ENCODE peak calls at places on chromosomes 11 and 22, in six cellular contexts. L is RWPE1, A is heart right ventricle, O is H9, Y is A549, U is A673. P is an unnamed sample.

GRCh38 chr11:120137611-120138521 is at the start of gene TRIM29:
- DNase-seq in A (no peak), U (no peak), O (peak), L (peak), Y (no peak), P (no peak)

GRCh38 chr11:3861698-3862097 is 6.2 kb downstream of the STIM1 start:
- DNase-seq in U (no peak), Y (no peak), A (no peak), L (no peak), O (no peak), P (no peak)

GRCh38 chr22:33028191-33028700 is 29.9 kb downstream of the SYN3 start:
- DNase-seq in Y (no peak), L (no peak), U (no peak), O (no peak), A (no peak), P (no peak)

GRCh38 chr11:116697639-116698038 is 75.1 kb downstream of the BUD13 start:
- DNase-seq in A (no peak), L (no peak), U (no peak), O (no peak), Y (no peak), P (no peak)

GRCh38 chr11:24896118-24896835 is 399.4 kb downstream of the LUZP2 start:
- DNase-seq in U (no peak), Y (no peak), O (no peak), A (no peak), L (no peak), P (no peak)

GRCh38 chr11:29343465-29344333 is 673.1 kb downstream of the KCNA4 start:
- DNase-seq in U (peak), A (peak), Y (peak), O (peak), L (peak), P (peak)

GRCh38 chr11:11513438-11513837 is 108.4 kb downstream of the GALNT18 start:
- DNase-seq in L (no peak), A (no peak), O (no peak), U (no peak), Y (peak), P (no peak)

GRCh38 chr11:117435296-117435695 is 107.6 kb downstream of the CEP164 start:
- DNase-seq in A (no peak), L (no peak), Y (no peak), O (no peak), U (no peak), P (no peak)

GRCh38 chr11:96279421-96280290 is 63.3 kb downstream of the MAML2 start:
- DNase-seq in L (peak), Y (no peak), O (no peak), U (no peak), A (no peak), P (no peak)

GRCh38 chr11:112605093-112605666 is 344.5 kb upstream of the PLET1 start:
- DNase-seq in O (no peak), U (no peak), L (no peak), Y (no peak), A (no peak), P (no peak)

GRCh38 chr11:69380451-69380901 is 86.5 kb downstream of the MYEOV start:
- DNase-seq in Y (no peak), U (no peak), O (no peak), A (no peak), L (no peak), P (no peak)

GRCh38 chr11:33280402-33280801 is 23.2 kb downstream of the HIPK3 start:
- DNase-seq in L (no peak), Y (no peak), O (no peak), A (no peak), U (no peak), P (no peak)

GRCh38 chr11:70124321-70125061 is 46.4 kb downstream of the ANO1 start:
- DNase-seq in L (no peak), U (no peak), O (no peak), A (no peak), Y (no peak), P (no peak)

GRCh38 chr11:98940913-98941312 is 79.8 kb upstream of the CNTN5 start:
- DNase-seq in A (no peak), O (peak), U (no peak), Y (no peak), L (peak), P (no peak)

GRCh38 chr11:63764712-63765631 is 3.6 kb downstream of the ZFTA start:
- DNase-seq in A (peak), O (peak), Y (peak), U (peak), L (no peak), P (peak)

GRCh38 chr22:40345271-40345670 is 1.0 kb upstream of the ADSL start:
- DNase-seq in A (no peak), O (no peak), L (no peak), U (peak), Y (no peak), P (no peak)

GRCh38 chr11:98965358-98965757 is 55.4 kb upstream of the CNTN5 start:
- DNase-seq in L (no peak), A (no peak), O (no peak), Y (no peak), U (no peak), P (no peak)

GRCh38 chr11:6205366-6205765 is at the start of gene C11orf42:
- DNase-seq in U (no peak), A (no peak), Y (no peak), L (no peak), O (no peak), P (no peak)

GRCh38 chr11:128456566-128457268 is 130.6 kb downstream of the ETS1 start:
- DNase-seq in Y (no peak), A (no peak), O (no peak), U (no peak), L (no peak), P (no peak)

GRCh38 chr11:12787847-12788246 is 113.6 kb downstream of the TEAD1 start:
- DNase-seq in L (no peak), A (no peak), Y (no peak), O (no peak), U (peak), P (no peak)

GRCh38 chr11:13343931-13344717 is 66.5 kb downstream of the BMAL1 start:
- DNase-seq in O (peak), U (peak), L (peak), A (peak), Y (peak), P (peak)

GRCh38 chr11:67119577-67120391 is 721 bp downstream of the KDM2A start:
- DNase-seq in L (peak), A (peak), U (peak), O (no peak), Y (peak), P (peak)

GRCh38 chr22:38051900-38052862 is 5.0 kb upstream of the PICK1 start:
- DNase-seq in Y (peak), A (peak), O (peak), L (peak), U (peak), P (peak)

GRCh38 chr22:38946771-38947170 is 10.6 kb upstream of the APOBEC3A start:
- DNase-seq in A (no peak), O (peak), U (no peak), L (no peak), Y (no peak), P (no peak)

GRCh38 chr11:16669799-16670415 is 68.5 kb upstream of the C11orf58 start:
- DNase-seq in A (no peak), Y (peak), O (peak), L (peak), U (peak), P (no peak)

GRCh38 chr22:37012262-37012904 is 6.9 kb downstream of the TST start:
- DNase-seq in L (no peak), Y (no peak), O (no peak), A (peak), U (no peak), P (no peak)

GRCh38 chr11:45145421-45146071 is 893 bp upstream of the PRDM11 start:
- DNase-seq in O (peak), L (no peak), U (peak), A (no peak), Y (no peak), P (no peak)

GRCh38 chr11:69698362-69698761 is 5.5 kb downstream of the FGF19 start:
- DNase-seq in Y (no peak), A (no peak), O (no peak), U (no peak), L (no peak), P (no peak)

GRCh38 chr11:46520971-46521745 is 72.7 kb downstream of the AMBRA1 start:
- DNase-seq in A (no peak), O (no peak), U (peak), Y (no peak), L (peak), P (no peak)

GRCh38 chr11:81658722-81659121 is 1074.9 kb downstream of the FAM181B start:
- DNase-seq in A (no peak), U (peak), L (peak), O (peak), Y (peak), P (no peak)

GRCh38 chr22:44580176-44580575 is 82.1 kb upstream of the RTL6 start:
- DNase-seq in Y (no peak), L (no peak), O (peak), A (no peak), U (no peak), P (no peak)

GRCh38 chr11:117421041-117421440 is 93.4 kb downstream of the CEP164 start:
- DNase-seq in A (no peak), U (no peak), Y (no peak), L (no peak), O (no peak), P (no peak)

GRCh38 chr11:61574611-61575010 is 6.3 kb downstream of the SYT7 start:
- DNase-seq in O (no peak), A (no peak), L (no peak), Y (no peak), U (no peak), P (no peak)

GRCh38 chr11:106280041-106280440 is 202.6 kb downstream of the AASDHPPT start:
- DNase-seq in O (no peak), A (no peak), U (no peak), Y (no peak), L (no peak), P (no peak)

GRCh38 chr11:102934735-102935134 is 20.8 kb downstream of the MMP13 start:
- DNase-seq in L (no peak), A (no peak), Y (no peak), O (no peak), U (no peak), P (no peak)

GRCh38 chr11:61814242-61814957 is 2.4 kb downstream of the FADS1 start:
- DNase-seq in L (no peak), A (no peak), O (peak), U (peak), Y (peak), P (no peak)

DNA sequence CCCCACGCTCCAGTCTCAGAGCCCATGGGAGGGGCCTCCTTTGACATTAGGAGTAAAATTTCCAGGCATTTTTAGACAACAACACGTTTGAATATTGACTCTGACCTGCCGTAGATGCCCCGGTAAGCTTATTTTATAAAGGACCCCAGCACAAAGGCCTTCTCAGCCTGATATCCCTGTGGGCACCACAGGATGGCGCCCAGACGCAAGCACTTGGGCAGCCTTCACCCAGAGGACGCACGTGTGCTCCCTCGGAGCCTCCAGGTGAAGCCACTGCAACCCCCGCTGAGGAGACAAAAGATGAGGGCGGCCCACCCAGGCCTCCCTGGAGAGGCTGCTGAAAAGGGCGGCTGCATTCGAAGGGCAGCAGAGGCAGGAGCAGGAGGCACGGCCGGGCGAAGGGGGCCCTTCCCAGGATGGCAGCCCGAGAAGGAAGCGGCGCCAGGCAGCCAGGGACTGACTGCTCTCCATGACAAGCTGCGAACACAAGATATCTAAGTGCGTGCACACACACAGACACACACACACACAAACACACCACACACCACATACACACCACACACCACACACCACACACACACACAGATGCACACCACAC is 15.2 kb upstream of the TH start:
- DNase-seq in U (peak), A (no peak), Y (peak), O (peak), L (no peak), P (peak)
- TF ChIP-seq CTCF in U (peak), A (peak), Y (peak), O (peak), L (peak), P (peak)

DNA sequence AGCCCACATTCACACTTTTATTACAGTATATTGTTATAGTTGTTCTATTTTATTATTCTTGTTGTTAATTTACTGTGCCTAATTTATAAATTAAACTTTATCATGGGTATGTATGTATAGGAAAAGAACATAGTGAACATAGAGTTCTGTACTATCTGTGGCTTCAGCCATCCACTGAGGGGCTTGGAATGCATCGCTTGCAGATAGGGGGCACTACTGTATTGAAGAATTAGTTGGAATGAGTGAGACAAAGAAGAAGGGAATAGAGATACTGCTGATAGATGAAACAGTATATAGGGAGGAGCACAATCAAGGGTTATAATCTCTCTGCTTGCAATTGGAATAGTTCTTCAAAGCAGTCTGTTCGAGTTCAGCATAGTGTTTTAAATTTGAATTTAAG is 432.2 kb downstream of the RAB38 start:
- DNase-seq in L (no peak), U (peak), A (no peak), Y (no peak), O (no peak), P (no peak)
- TF ChIP-seq CTCF in L (no peak), U (peak), A (no peak), Y (no peak), O (peak), P (peak)

DNA sequence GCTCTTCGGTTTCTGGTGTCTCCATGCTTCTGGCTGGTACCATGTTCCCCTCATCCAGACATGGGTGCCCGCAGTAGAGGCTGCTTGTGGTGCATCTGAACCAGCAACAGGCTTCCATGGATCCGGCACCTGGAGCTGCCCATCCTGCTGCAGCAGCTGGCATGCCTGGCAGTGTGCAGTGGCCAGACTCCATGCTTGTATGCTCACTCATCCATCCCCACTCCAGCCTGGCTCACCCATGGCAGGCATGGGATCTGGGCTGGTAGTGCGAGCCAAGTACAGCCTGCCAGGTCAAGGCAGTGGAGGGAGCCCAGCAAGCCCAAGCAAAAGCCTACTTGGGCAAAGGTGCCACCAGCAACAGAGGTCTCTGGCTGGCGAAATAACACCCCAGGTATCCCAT is 6.2 kb upstream of the OR5W2 start:
- DNase-seq in A (no peak), L (no peak), Y (no peak), U (no peak), O (no peak), P (no peak)
- TF ChIP-seq CTCF in A (no peak), L (no peak), Y (no peak), U (no peak), O (no peak), P (no peak)

GRCh38 chr11:121870202-121871045 is 245.6 kb downstream of the BLID start:
- DNase-seq in A (no peak), U (peak), O (no peak), Y (no peak), L (no peak), P (no peak)
- TF ChIP-seq CTCF in A (no peak), U (peak), O (no peak), Y (no peak), L (no peak), P (no peak)